ENCODE peak calls at places on chromosome 1, in four cellular contexts. W, F, V and I are unnamed samples.

GRCh38 chr1:201069636-201070035 is 42.6 kb downstream of the CACNA1S start:
- DNase-seq in F (no peak), V (no peak), W (no peak), I (no peak)

GRCh38 chr1:3515774-3516480 is 61.5 kb downstream of the ARHGEF16 start:
- DNase-seq in V (no peak), F (no peak), W (no peak), I (peak)

GRCh38 chr1:3775498-3776230 is 3.1 kb downstream of the SMIM1 start:
- DNase-seq in V (peak), W (peak), F (peak), I (no peak)

GRCh38 chr1:2136836-2137235 is 57.7 kb downstream of the FAAP20 start:
- DNase-seq in F (no peak), V (no peak), W (no peak), I (no peak)

GRCh38 chr1:16181887-16182719 is 26.2 kb upstream of the EPHA2 start:
- DNase-seq in F (peak), V (peak), W (peak), I (peak)

GRCh38 chr1:207873055-207873890 is 37.7 kb downstream of the CD34 start:
- DNase-seq in V (no peak), F (no peak), W (no peak), I (no peak)

GRCh38 chr1:157961805-157962762 is 31.4 kb upstream of the KIRREL1 start:
- DNase-seq in F (peak), W (no peak), V (no peak), I (no peak)

GRCh38 chr1:27518808-27519207 is 28.8 kb upstream of the WASF2 start:
- DNase-seq in F (no peak), V (no peak), W (no peak), I (no peak)

GRCh38 chr1:151993734-151994496 is at the start of gene S100A10:
- DNase-seq in V (peak), W (peak), F (no peak), I (peak)

GRCh38 chr1:148160048-148160395 is 7.9 kb upstream of the NBPF11 start:
- DNase-seq in W (no peak), V (no peak), F (no peak), I (no peak)

GRCh38 chr1:56376188-56376984 is 203.0 kb downstream of the PLPP3 start:
- DNase-seq in W (no peak), V (no peak), F (no peak), I (peak)

GRCh38 chr1:204450461-204451257 is 39.0 kb upstream of the PPP1R15B start:
- DNase-seq in F (no peak), W (peak), V (peak), I (peak)

GRCh38 chr1:12770620-12771019 is 2.9 kb upstream of the PRAMEF12 start:
- DNase-seq in W (no peak), F (no peak), V (no peak), I (no peak)

GRCh38 chr1:153985341-153985912 is 712 bp downstream of the RAB13 start:
- DNase-seq in W (no peak), V (no peak), F (peak), I (no peak)

GRCh38 chr1:188584119-188584518 is 1755.4 kb downstream of the PLA2G4A start:
- DNase-seq in F (no peak), W (no peak), V (no peak), I (no peak)

GRCh38 chr1:42335809-42336518 is 929 bp upstream of the FOXJ3 start:
- DNase-seq in W (no peak), F (peak), V (no peak), I (no peak)

GRCh38 chr1:71295340-71295739 is 214.5 kb upstream of the ZRANB2 start:
- DNase-seq in V (no peak), W (no peak), F (no peak), I (no peak)

GRCh38 chr1:22262583-22262982 is 119.7 kb upstream of the WNT4 start:
- DNase-seq in W (no peak), V (peak), F (no peak), I (no peak)

GRCh38 chr1:201633811-201634210 is 94.9 kb downstream of the NAV1 start:
- DNase-seq in F (no peak), V (no peak), W (no peak), I (no peak)